ENCODE peak calls at places on chromosomes 3 and 15, in four cellular contexts. W is GM23338, R is neural progenitor cell, Q is endothelial cell of umbilical vein. E is an unnamed sample.

GRCh38 chr3:190360228-190360627 is 27.7 kb upstream of the CLDN16 start:
- DNase-seq in W (no peak), R (no peak), Q (no peak), E (no peak)

GRCh38 chr15:74835312-74835823 is 7.6 kb downstream of the ULK3 start:
- DNase-seq in W (peak), R (peak), Q (peak), E (peak)

GRCh38 chr3:192080336-192080735 is 619.4 kb downstream of the PYDC2 start:
- DNase-seq in W (no peak), R (no peak), Q (no peak), E (no peak)

GRCh38 chr3:178705925-178706324 is 169.7 kb downstream of the KCNMB2 start:
- DNase-seq in W (peak), R (no peak), Q (no peak), E (no peak)

GRCh38 chr3:123584284-123584987 is 417 bp downstream of the HACD2 start:
- DNase-seq in W (peak), R (no peak), Q (no peak), E (peak)

GRCh38 chr3:8769088-8769822 is at the start of gene OXTR:
- DNase-seq in W (peak), R (peak), Q (peak), E (peak)

GRCh38 chr3:45776611-45777010 is 19.7 kb downstream of the SLC6A20 start:
- DNase-seq in W (no peak), R (no peak), Q (no peak), E (no peak)

GRCh38 chr15:90819850-90820249 is 48.5 kb upstream of the FURIN start:
- DNase-seq in W (no peak), R (no peak), Q (no peak), E (no peak)

DNA sequence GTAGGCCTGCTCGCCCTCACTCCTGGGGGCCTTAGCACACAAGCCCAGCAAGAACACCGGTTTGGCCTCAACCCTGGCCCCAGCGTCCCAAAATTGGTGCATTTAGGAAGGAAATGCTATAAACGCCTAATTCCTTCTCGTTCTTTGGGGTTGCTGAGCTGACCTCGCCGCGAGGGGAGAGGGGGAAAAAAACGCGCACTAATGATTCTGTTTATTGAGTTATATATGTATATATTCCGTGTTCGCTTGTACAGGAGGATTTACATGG is 3.9 kb downstream of the FEZF2 start:
- DNase-seq in W (no peak), R (no peak), Q (no peak), E (no peak)
- TF ChIP-seq EZH2 in W (peak), R (no peak), Q (no peak), E (no peak)

GRCh38 chr15:92705693-92706618 is 50.4 kb upstream of the FAM174B start:
- DNase-seq in W (no peak), R (peak), Q (no peak), E (no peak)
- TF ChIP-seq EZH2 in W (no peak), R (no peak), Q (no peak), E (no peak)

GRCh38 chr3:117523407-117523806 is 813.8 kb downstream of the TUSC7 start:
- DNase-seq in W (peak), R (no peak), Q (no peak), E (no peak)
- TF ChIP-seq EZH2 in W (no peak), R (no peak), Q (no peak), E (no peak)

GRCh38 chr15:34436956-34437442 is 609 bp downstream of the GOLGA8A start:
- DNase-seq in W (peak), R (peak), Q (peak), E (peak)
- TF ChIP-seq EZH2 in W (no peak), R (peak), Q (no peak), E (no peak)

GRCh38 chr15:66876423-66876730 is 174.3 kb downstream of the SMAD6 start:
- DNase-seq in W (peak), R (no peak), Q (no peak), E (no peak)
- TF ChIP-seq EZH2 in W (no peak), R (no peak), Q (no peak), E (no peak)

GRCh38 chr3:138946554-138947302 is at the start of the genes FOXL2 and FOXL2NB:
- DNase-seq in W (peak), R (peak), Q (no peak), E (no peak)

GRCh38 chr3:138944136-138944658 is 2.7 kb downstream of the FOXL2 start:
- DNase-seq in W (peak), R (peak), Q (no peak), E (no peak)

GRCh38 chr3:138945646-138946553 is 1.0 kb downstream of the FOXL2 start:
- DNase-seq in W (peak), R (peak), Q (no peak), E (no peak)

GRCh38 chr3:138943724-138944131 is 3.2 kb downstream of the FOXL2 start:
- DNase-seq in W (no peak), R (peak), Q (peak), E (no peak)

GRCh38 chr3:138944842-138945645 is 1.9 kb downstream of the FOXL2 start:
- DNase-seq in W (peak), R (peak), Q (no peak), E (no peak)
- TF ChIP-seq EZH2 in W (peak), R (peak), Q (peak), E (peak)

GRCh38 chr3:147388395-147389264 is 17.7 kb downstream of the ZIC4 start:
- DNase-seq in W (peak), R (peak), Q (no peak), E (no peak)
- TF ChIP-seq EZH2 in W (peak), R (peak), Q (peak), E (no peak)

GRCh38 chr15:100919481-100920405 is 586 bp downstream of the LRRK1 start:
- DNase-seq in W (peak), R (peak), Q (peak), E (peak)
- TF ChIP-seq EZH2 in W (peak), R (peak), Q (no peak), E (no peak)

DNA sequence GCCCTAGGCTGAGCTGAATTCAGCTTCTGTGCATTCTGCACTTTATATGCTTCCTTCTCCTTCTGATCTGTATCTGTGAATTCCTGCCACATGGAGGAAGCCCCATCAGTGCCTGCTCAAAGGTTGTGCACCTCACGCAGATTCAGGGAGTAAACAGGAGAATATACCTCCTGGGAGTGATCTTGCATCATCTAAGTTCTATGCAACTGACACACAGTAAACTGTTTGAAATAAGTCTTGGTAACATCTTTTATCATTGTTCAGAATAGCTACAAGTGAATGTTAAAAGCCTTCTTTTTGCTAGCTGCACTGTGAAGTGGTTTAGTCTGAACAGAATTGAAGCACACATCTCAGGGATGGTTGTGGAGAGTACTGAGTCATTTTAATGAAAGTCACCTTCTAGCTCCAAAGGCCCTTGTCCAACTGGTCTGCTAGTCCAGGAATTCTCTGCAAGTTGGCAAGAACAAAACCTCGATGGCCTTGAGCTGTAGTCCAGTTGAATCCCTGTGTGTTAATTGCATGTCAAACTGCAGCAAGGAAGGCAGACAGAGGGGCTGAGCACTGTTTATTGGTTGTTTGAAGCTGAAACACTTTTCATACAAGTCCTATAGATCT is 215.0 kb downstream of the WNT5A start:
- DNase-seq in W (no peak), R (no peak), Q (no peak), E (no peak)
- TF ChIP-seq EZH2 in W (no peak), R (no peak), Q (no peak), E (no peak)

DNA sequence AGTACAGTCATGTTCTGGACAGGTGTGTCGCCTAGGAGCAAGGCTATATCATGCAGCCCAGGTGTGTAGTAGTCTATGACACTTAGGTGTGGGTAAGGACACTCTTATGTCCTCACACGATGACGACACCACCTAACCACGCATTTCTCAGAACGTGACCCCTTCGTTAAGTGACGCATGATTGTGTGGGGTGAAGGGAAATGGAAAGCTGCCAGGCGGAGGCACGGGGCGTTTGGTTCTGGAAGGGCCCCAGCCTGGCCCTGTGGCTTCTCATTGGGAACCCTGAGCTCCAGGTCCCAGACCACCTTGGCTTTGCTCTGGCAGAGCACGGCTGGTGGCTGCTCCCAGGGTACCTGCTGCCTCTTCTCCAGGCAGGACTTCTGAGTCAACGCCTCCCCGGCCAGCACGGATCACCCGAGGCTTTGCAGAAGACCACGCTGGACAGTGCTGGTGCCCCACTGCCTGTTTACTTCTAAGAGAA is 39.3 kb downstream of the FBLN2 start:
- DNase-seq in W (no peak), R (no peak), Q (no peak), E (no peak)
- TF ChIP-seq EZH2 in W (no peak), R (no peak), Q (no peak), E (no peak)

E was measured in A673.